ENCODE peak calls at places on chromosome 15, in seven cellular contexts. G, A, H, E, R, X and S are unnamed samples.
A peak's percentile ranks its signal among the peaks of the same experiment; 100 is the strongest.

GRCh38 chr15:58070801-58071418 is 5.4 kb upstream of the ALDH1A2 start:
- DNase-seq in G (peak; percentile 35), A (no peak), H (peak; percentile 72), E (peak; percentile 58), R (peak; percentile 61), X (peak; percentile 82), S (peak; percentile 83)

GRCh38 chr15:50302581-50302980 is 37.1 kb upstream of the HDC start:
- DNase-seq in G (no peak), A (no peak), H (no peak), E (no peak), R (no peak), X (no peak), S (no peak)

GRCh38 chr15:61702224-61703120 is 357.8 kb downstream of the VPS13C start:
- DNase-seq in G (peak; percentile 51), A (no peak), H (no peak), E (peak; percentile 5), R (no peak), X (no peak), S (no peak)

GRCh38 chr15:84715442-84716035 is 400 bp downstream of the SEC11A start:
- DNase-seq in G (peak; percentile 23), A (no peak), H (no peak), E (peak; percentile 40), R (peak; percentile 32), X (peak; percentile 50), S (peak; percentile 38)

GRCh38 chr15:50824507-50824906 is 59.0 kb upstream of the SPPL2A start:
- DNase-seq in G (no peak), A (no peak), H (no peak), E (no peak), R (no peak), X (no peak), S (no peak)

GRCh38 chr15:98292442-98293240 is 332.1 kb downstream of the ARRDC4 start:
- DNase-seq in G (peak; percentile 91), A (no peak), H (peak; percentile 72), E (peak; percentile 49), R (peak; percentile 38), X (peak; percentile 44), S (no peak)

GRCh38 chr15:76335129-76335850 is 1.3 kb upstream of the ISL2 start:
- DNase-seq in G (peak; percentile 72), A (no peak), H (no peak), E (peak; percentile 26), R (no peak), X (no peak), S (no peak)

GRCh38 chr15:26295331-26295730 is 432.2 kb upstream of the ATP10A start:
- DNase-seq in G (no peak), A (no peak), H (no peak), E (no peak), R (no peak), X (no peak), S (no peak)

GRCh38 chr15:92142242-92143232 is 251.1 kb upstream of the ST8SIA2 start:
- DNase-seq in G (no peak), A (no peak), H (no peak), E (no peak), R (no peak), X (no peak), S (no peak)

GRCh38 chr15:33021806-33022389 is 172.6 kb downstream of the FMN1 start:
- DNase-seq in G (peak; percentile 71), A (no peak), H (no peak), E (peak; percentile 69), R (no peak), X (peak; percentile 66), S (no peak)

GRCh38 chr15:77944002-77944867 is 133.3 kb downstream of the TBC1D2B start:
- DNase-seq in G (peak; percentile 88), A (peak; percentile 13), H (peak; percentile 90), E (peak; percentile 91), R (peak; percentile 80), X (peak; percentile 68), S (peak; percentile 84)

GRCh38 chr15:89330119-89330518 is 4.5 kb downstream of the POLG start:
- DNase-seq in G (no peak), A (no peak), H (no peak), E (peak; percentile 77), R (no peak), X (no peak), S (peak; percentile 71)

GRCh38 chr15:68425428-68426060 is 6.4 kb downstream of the ITGA11 start:
- DNase-seq in G (no peak), A (no peak), H (no peak), E (no peak), R (no peak), X (no peak), S (no peak)

GRCh38 chr15:87706001-87706400 is 550.5 kb downstream of the NTRK3 start:
- DNase-seq in G (no peak), A (no peak), H (no peak), E (no peak), R (no peak), X (no peak), S (no peak)

GRCh38 chr15:42707873-42708544 is 28.9 kb downstream of the CDAN1 start:
- DNase-seq in G (no peak), A (no peak), H (no peak), E (no peak), R (no peak), X (no peak), S (no peak)

GRCh38 chr15:42711746-42712145 is 25.2 kb downstream of the CDAN1 start:
- DNase-seq in G (no peak), A (no peak), H (no peak), E (no peak), R (no peak), X (no peak), S (no peak)

GRCh38 chr15:42712584-42712983 is 24.3 kb downstream of the CDAN1 start:
- DNase-seq in G (no peak), A (no peak), H (no peak), E (no peak), R (peak; percentile 5), X (no peak), S (no peak)

GRCh38 chr15:42707068-42707467 is 29.9 kb downstream of the CDAN1 start:
- DNase-seq in G (no peak), A (no peak), H (no peak), E (no peak), R (peak; percentile 23), X (no peak), S (no peak)

DNA sequence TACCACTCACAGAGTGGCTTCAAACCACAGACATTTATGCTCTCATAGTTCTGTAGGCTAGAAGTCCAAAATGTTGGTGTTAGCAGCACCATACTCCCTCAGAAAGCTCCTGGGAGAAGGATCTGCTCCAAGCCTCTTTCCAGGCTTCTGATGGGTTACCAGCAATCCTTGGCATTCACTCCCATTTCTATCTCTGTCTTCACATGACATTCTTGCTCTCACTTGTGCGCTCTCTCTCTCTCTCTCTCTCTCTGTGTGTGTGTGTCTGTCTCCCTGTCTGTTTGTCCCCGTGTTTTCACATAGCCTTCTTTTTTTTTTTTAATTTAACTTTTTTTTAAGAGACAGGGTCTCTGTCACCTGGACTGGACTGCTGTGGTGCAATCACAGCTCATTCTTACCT is 26.3 kb downstream of the CDAN1 start:
- DNase-seq in G (no peak), A (no peak), H (no peak), E (no peak), R (no peak), X (no peak), S (no peak)
- H3K4me3 ChIP-seq in G (no peak overlapping the region), A (no peak overlapping the region), H (no peak overlapping the region), E (no peak overlapping the region), R (no peak overlapping the region), X (no peak overlapping the region), S (no peak overlapping the region)

DNA sequence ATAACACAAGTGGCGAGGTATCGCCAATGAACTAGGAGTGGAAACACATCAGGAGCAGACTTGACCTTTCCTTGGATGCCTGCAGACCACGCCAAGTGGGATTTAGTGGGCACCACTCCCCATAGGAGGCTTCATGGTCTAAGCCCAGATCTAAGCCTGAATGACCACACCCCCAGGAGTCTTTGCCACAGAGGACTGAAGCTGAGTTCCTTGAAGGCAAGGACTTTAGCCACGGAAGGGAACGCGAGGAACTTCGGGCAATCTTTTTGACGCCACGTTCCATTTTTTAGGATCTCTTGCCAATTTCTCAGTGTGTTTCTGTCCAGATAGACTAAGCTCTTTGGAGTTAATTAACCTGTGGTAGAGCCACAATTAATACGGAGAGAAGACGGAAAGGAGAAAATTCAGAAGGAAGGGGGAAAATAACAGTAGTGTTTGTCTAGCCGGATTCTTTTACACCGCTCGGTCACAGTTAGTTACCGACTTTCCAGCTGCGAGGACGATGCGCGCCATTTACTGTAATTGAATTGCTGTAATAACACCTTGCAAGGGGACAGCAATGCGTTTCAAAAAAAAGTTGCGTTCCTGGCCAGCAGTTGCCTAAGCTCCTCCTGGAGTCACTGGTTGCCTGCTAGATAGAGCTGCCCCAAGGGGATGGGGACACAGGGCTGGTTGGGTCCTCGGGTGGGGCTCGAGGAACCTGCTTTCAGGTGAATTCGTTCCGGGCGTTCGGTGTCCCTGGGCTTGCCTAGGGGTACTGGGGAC is 37.1 kb downstream of the NR2F2 start:
- DNase-seq in G (peak; percentile 45), A (no peak), H (no peak), E (no peak), R (no peak), X (no peak), S (no peak)
- H3K4me3 ChIP-seq in G (no peak overlapping the region), A (no peak overlapping the region), H (peak overlapping the region; percentile 19), E (no peak overlapping the region), R (peak overlapping the region; percentile 27), X (no peak overlapping the region), S (no peak overlapping the region)

GRCh38 chr15:55909036-55909811 is 84.2 kb downstream of the NEDD4 start:
- DNase-seq in G (no peak), A (no peak), H (no peak), E (no peak), R (no peak), X (no peak), S (no peak)

GRCh38 chr15:55915876-55916567 is 77.4 kb downstream of the NEDD4 start:
- DNase-seq in G (no peak), A (no peak), H (no peak), E (no peak), R (no peak), X (no peak), S (no peak)

GRCh38 chr15:55915221-55915620 is 78.2 kb downstream of the NEDD4 start:
- DNase-seq in G (no peak), A (no peak), H (no peak), E (no peak), R (no peak), X (no peak), S (no peak)

GRCh38 chr15:55914446-55914845 is 79.0 kb downstream of the NEDD4 start:
- DNase-seq in G (no peak), A (no peak), H (no peak), E (no peak), R (no peak), X (no peak), S (no peak)

GRCh38 chr15:55912982-55913381 is 80.4 kb downstream of the NEDD4 start:
- DNase-seq in G (no peak), A (no peak), H (no peak), E (no peak), R (no peak), X (no peak), S (no peak)
- H3K4me3 ChIP-seq in G (no peak overlapping the region), A (no peak overlapping the region), H (no peak overlapping the region), E (no peak overlapping the region), R (no peak overlapping the region), X (no peak overlapping the region), S (no peak overlapping the region)

GRCh38 chr15:29569533-29570092 is 252.7 kb downstream of the TJP1 start:
- DNase-seq in G (peak; percentile 75), A (no peak), H (no peak), E (peak; percentile 10), R (no peak), X (no peak), S (no peak)
- H3K4me3 ChIP-seq in G (peak overlapping the region; percentile 60), A (no peak overlapping the region), H (peak overlapping the region; percentile 50), E (no peak overlapping the region), R (peak overlapping the region; percentile 52), X (no peak overlapping the region), S (peak overlapping the region; percentile 52)